ENCODE peak calls at places on chromosomes 7 and 10, in four cellular contexts. F, N, E and J are unnamed samples.

GRCh38 chr10:89369142-89370105 is 8.4 kb upstream of the IFIT1B start:
- DNase-seq in F (no peak), E (no peak), N (no peak), J (no peak)

GRCh38 chr10:119734396-119735332 is 8.8 kb downstream of the INPP5F start:
- DNase-seq in F (no peak), E (no peak), N (no peak), J (no peak)

GRCh38 chr10:76883596-76883995 is 754.0 kb downstream of the KCNMA1 start:
- DNase-seq in E (no peak), N (no peak), F (no peak), J (no peak)

GRCh38 chr10:50422259-50422658 is 170.9 kb upstream of the ASAH2 start:
- DNase-seq in N (no peak), F (no peak), E (no peak), J (peak)

GRCh38 chr7:34191766-34192550 is 286.6 kb downstream of the BMPER start:
- DNase-seq in F (no peak), E (no peak), N (no peak), J (peak)

GRCh38 chr10:119006451-119007210 is 22.9 kb upstream of the NANOS1 start:
- DNase-seq in F (no peak), N (peak), E (no peak), J (peak)

GRCh38 chr7:148695953-148696352 is 2.8 kb upstream of the CUL1 start:
- DNase-seq in F (no peak), E (no peak), N (no peak), J (no peak)

GRCh38 chr10:71889388-71889987 is 38.4 kb upstream of the PSAP start:
- DNase-seq in N (no peak), E (no peak), F (no peak), J (peak)

GRCh38 chr7:47405921-47406765 is 175.8 kb downstream of the TNS3 start:
- DNase-seq in E (no peak), N (no peak), F (peak), J (peak)

GRCh38 chr7:91043924-91044660 is 220.1 kb upstream of the FZD1 start:
- DNase-seq in F (no peak), E (no peak), N (no peak), J (no peak)